ENCODE peak calls at places on chromosomes 13 and 19, in six cellular contexts. A is HepG2, C is mucosa of gallbladder, R is H9, Q is substantia nigra, J is esophagus squamous epithelium. M is an unnamed sample.

GRCh38 chr13:103883698-103884097 is 817.5 kb upstream of the SLC10A2 start:
- DNase-seq in Q (no peak), C (no peak), A (no peak), J (no peak), R (no peak), M (no peak)

GRCh38 chr13:38417727-38418126 is 68.1 kb downstream of the UFM1 start:
- DNase-seq in R (peak; percentile 31), A (peak; percentile 8), J (no peak), C (no peak), Q (no peak), M (no peak)

GRCh38 chr13:26061947-26062346 is 10.1 kb upstream of the SHISA2 start:
- DNase-seq in J (no peak), C (no peak), A (no peak), Q (no peak), R (no peak), M (no peak)

GRCh38 chr13:48790996-48791395 is 137.3 kb downstream of the CYSLTR2 start:
- DNase-seq in J (no peak), A (no peak), R (no peak), Q (no peak), C (no peak), M (no peak)

GRCh38 chr13:83666126-83666525 is 216.1 kb downstream of the SLITRK1 start:
- DNase-seq in R (no peak), Q (no peak), C (no peak), A (no peak), J (no peak), M (no peak)

GRCh38 chr19:51450730-51451307 is 7.4 kb downstream of the SIGLEC8 start:
- DNase-seq in C (no peak), A (no peak), J (no peak), Q (no peak), R (no peak), M (no peak)

GRCh38 chr13:43744630-43745029 is 42.1 kb downstream of the ENOX1 start:
- DNase-seq in J (no peak), Q (no peak), C (no peak), R (no peak), A (no peak), M (no peak)

GRCh38 chr13:98195054-98195791 is 18.2 kb upstream of the RNF113B start:
- DNase-seq in J (no peak), A (no peak), C (no peak), Q (no peak), R (no peak), M (no peak)

GRCh38 chr19:46999878-47000277 is 19.8 kb upstream of the NPAS1 start:
- DNase-seq in J (no peak), R (no peak), A (no peak), Q (no peak), C (no peak), M (no peak)

GRCh38 chr19:51150627-51151026 is 8.5 kb downstream of the SIGLEC7 start:
- DNase-seq in J (no peak), Q (no peak), A (no peak), R (no peak), C (no peak), M (no peak)

GRCh38 chr19:41355035-41355434 is 1.3 kb upstream of the TGFB1 start:
- DNase-seq in A (no peak), Q (no peak), J (no peak), R (no peak), C (no peak), M (no peak)

GRCh38 chr19:11194657-11195056 is 2.7 kb downstream of the KANK2 start:
- DNase-seq in Q (no peak), A (no peak), C (no peak), R (no peak), J (no peak), M (no peak)

GRCh38 chr19:38506723-38507550 is 73.4 kb downstream of the RYR1 start:
- DNase-seq in A (peak; percentile 47), Q (no peak), C (peak; percentile 96), J (peak; percentile 52), R (peak; percentile 98), M (peak; percentile 23)

GRCh38 chr13:94660695-94661324 is 51.5 kb downstream of the SOX21 start:
- DNase-seq in A (no peak), C (no peak), R (no peak), J (no peak), Q (no peak), M (no peak)

GRCh38 chr19:18775586-18776287 is 15.4 kb downstream of the COMP start:
- DNase-seq in A (no peak), C (no peak), R (no peak), J (no peak), Q (no peak), M (no peak)

GRCh38 chr19:16223746-16224145 is 26.0 kb downstream of the AP1M1 start:
- DNase-seq in C (no peak), Q (no peak), A (no peak), J (no peak), R (no peak), M (no peak)

GRCh38 chr13:45737571-45738002 is 35.5 kb downstream of the CBY2 start:
- DNase-seq in C (no peak), R (peak; percentile 65), Q (no peak), J (no peak), A (no peak), M (no peak)

GRCh38 chr13:79481685-79482052 is 714 bp downstream of the NDFIP2 start:
- DNase-seq in R (no peak), J (no peak), Q (no peak), A (no peak), C (no peak), M (no peak)

GRCh38 chr19:19866599-19867248 is 1.0 kb downstream of the ZNF253 start:
- DNase-seq in J (no peak), C (no peak), A (peak; percentile 58), Q (no peak), R (peak; percentile 86), M (no peak)

GRCh38 chr19:988510-988909 is 4.4 kb downstream of the WDR18 start:
- DNase-seq in R (no peak), J (no peak), A (no peak), C (no peak), Q (no peak), M (no peak)

GRCh38 chr19:36116344-36116637 is 1.0 kb downstream of the TBCB start:
- DNase-seq in R (no peak), J (no peak), C (no peak), A (no peak), Q (no peak), M (no peak)

GRCh38 chr13:112248406-112248760 is 127.8 kb upstream of the SPACA7 start:
- DNase-seq in J (no peak), C (no peak), Q (no peak), A (no peak), R (no peak), M (no peak)

GRCh38 chr13:49214917-49215376 is 5.2 kb upstream of the MLNR start:
- DNase-seq in J (no peak), Q (no peak), R (peak; percentile 76), A (peak; percentile 78), C (no peak), M (no peak)

GRCh38 chr13:61685683-61686013 is 270.0 kb upstream of the PCDH20 start:
- DNase-seq in Q (no peak), C (no peak), A (peak; percentile 34), R (peak; percentile 63), J (no peak), M (no peak)

GRCh38 chr19:5113101-5113557 is 144.2 kb downstream of the KDM4B start:
- DNase-seq in J (no peak), Q (no peak), C (no peak), R (no peak), A (no peak), M (no peak)

GRCh38 chr13:33388254-33388998 is 102.9 kb upstream of the STARD13 start:
- DNase-seq in J (no peak), C (no peak), A (no peak), Q (no peak), R (no peak), M (no peak)

GRCh38 chr13:34748561-34748960 is 193.5 kb upstream of the NBEA start:
- DNase-seq in Q (no peak), A (no peak), J (no peak), C (peak; percentile 21), R (no peak), M (no peak)

GRCh38 chr13:53126803-53127202 is 98.2 kb downstream of the OLFM4 start:
- DNase-seq in R (no peak), J (no peak), Q (no peak), C (no peak), A (no peak), M (no peak)

GRCh38 chr13:40153516-40153915 is 498.1 kb downstream of the COG6 start:
- DNase-seq in A (no peak), J (no peak), Q (no peak), C (no peak), R (no peak), M (no peak)

GRCh38 chr19:52778811-52779210 is 7.8 kb downstream of the ZNF600 start:
- DNase-seq in A (no peak), R (no peak), C (no peak), J (no peak), Q (no peak), M (no peak)

GRCh38 chr19:11552666-11553372 is 6.2 kb downstream of the ELOF1 start:
- DNase-seq in J (no peak), Q (no peak), A (no peak), C (no peak), R (no peak), M (no peak)

GRCh38 chr13:111121421-111121820 is 6.3 kb downstream of the ARHGEF7 start:
- DNase-seq in Q (no peak), R (no peak), A (no peak), C (no peak), J (no peak), M (no peak)

GRCh38 chr13:32045963-32046785 is 14.6 kb downstream of the FRY start:
- DNase-seq in J (no peak), R (no peak), C (peak; percentile 61), A (peak; percentile 92), Q (no peak), M (no peak)

GRCh38 chr13:24713022-24713421 is 32.8 kb downstream of the ATP12A start:
- DNase-seq in C (no peak), Q (no peak), J (no peak), A (no peak), R (no peak), M (no peak)

GRCh38 chr19:16036397-16036925 is 39.8 kb upstream of the TPM4 start:
- DNase-seq in Q (no peak), J (no peak), A (no peak), C (no peak), R (no peak), M (no peak)

M was measured in thoracic aorta.